ENCODE peak calls at places on chromosomes 2 and 18, in four cellular contexts. P is neuronal stem cell; M is RCC 7860; G is Jurkat, Clone E6-1. V is an unnamed sample.

GRCh38 chr2:69223759-69224494 is 163.1 kb downstream of the GFPT1 start:
- DNase-seq in P (no peak), M (no peak), G (no peak), V (no peak)

GRCh38 chr18:36398419-36398818 is 100.9 kb downstream of the FHOD3 start:
- DNase-seq in P (no peak), M (no peak), G (no peak), V (no peak)

GRCh38 chr2:238864207-238865014 is 16.5 kb downstream of the TWIST2 start:
- DNase-seq in P (peak), M (peak), G (no peak), V (peak)

GRCh38 chr2:9627310-9627709 is 3.5 kb downstream of the YWHAQ start:
- DNase-seq in P (no peak), M (peak), G (peak), V (no peak)

GRCh38 chr18:32919799-32920198 is 147.0 kb upstream of the KLHL14 start:
- DNase-seq in P (peak), M (peak), G (peak), V (no peak)

GRCh38 chr18:8960740-8961657 is 141.5 kb upstream of the NDUFV2 start:
- DNase-seq in P (no peak), M (peak), G (no peak), V (no peak)

GRCh38 chr2:29372185-29372584 is 257.0 kb downstream of the CLIP4 start:
- DNase-seq in P (no peak), M (no peak), G (no peak), V (no peak)

GRCh38 chr2:143356341-143356740 is 227.1 kb downstream of the ARHGAP15 start:
- DNase-seq in P (no peak), M (no peak), G (no peak), V (no peak)

GRCh38 chr2:72156872-72157271 is 9.2 kb upstream of the CYP26B1 start:
- DNase-seq in P (no peak), M (no peak), G (no peak), V (no peak)

GRCh38 chr18:11178951-11179549 is 29.7 kb upstream of the PIEZO2 start:
- DNase-seq in P (no peak), M (no peak), G (no peak), V (no peak)

GRCh38 chr2:120735750-120736170 is at the start of gene GLI2:
- DNase-seq in P (peak), M (peak), G (peak), V (peak)

GRCh38 chr2:20091305-20091991 is 40.0 kb upstream of the LAPTM4A start:
- DNase-seq in P (no peak), M (peak), G (no peak), V (no peak)

GRCh38 chr2:20675701-20676352 is 8.9 kb downstream of the GDF7 start:
- DNase-seq in P (no peak), M (peak), G (no peak), V (peak)

GRCh38 chr2:129008881-129009554 is 690.4 kb upstream of the HS6ST1 start:
- DNase-seq in P (no peak), M (no peak), G (no peak), V (no peak)

GRCh38 chr2:48313036-48313877 is 216.7 kb upstream of the STON1 start:
- DNase-seq in P (no peak), M (no peak), G (no peak), V (no peak)

GRCh38 chr2:201271917-201272316 is 11.6 kb downstream of the CASP8 start:
- DNase-seq in P (no peak), M (no peak), G (no peak), V (no peak)

GRCh38 chr2:54176577-54176976 is 61.2 kb downstream of the ACYP2 start:
- DNase-seq in P (no peak), M (peak), G (peak), V (peak)

GRCh38 chr2:46268986-46269385 is 28.2 kb upstream of the EPAS1 start:
- DNase-seq in P (no peak), M (peak), G (no peak), V (no peak)

GRCh38 chr2:197092431-197092830 is 165.9 kb upstream of the PGAP1 start:
- DNase-seq in P (no peak), M (no peak), G (no peak), V (no peak)

GRCh38 chr18:49814147-49814499 is 790 bp upstream of the ACAA2 start:
- DNase-seq in P (peak), M (no peak), G (no peak), V (no peak)

GRCh38 chr2:177758591-177759371 is 313.8 kb downstream of the PDE11A start:
- DNase-seq in P (peak), M (no peak), G (no peak), V (peak)

V was measured in retina.